ENCODE peak calls at places on chromosome 22, in six cellular contexts. Q, S, Z, C, T and U are unnamed samples.
A peak's percentile ranks its signal among the peaks of the same experiment; 100 is the strongest.

GRCh38 chr22:35072939-35073338 is 7.0 kb downstream of the ISX start:
- DNase-seq in S (no peak), Q (no peak), Z (no peak), T (no peak), C (no peak), U (peak; percentile 5)

GRCh38 chr22:29370556-29370955 is 17.8 kb downstream of the AP1B1 start:
- DNase-seq in Q (no peak), C (no peak), T (no peak), S (peak; percentile 60), Z (no peak), U (no peak)

GRCh38 chr22:20118572-20119020 is 1.6 kb upstream of the TRMT2A start:
- DNase-seq in T (no peak), C (no peak), S (peak; percentile 27), Q (no peak), Z (no peak), U (no peak)

GRCh38 chr22:19287889-19288288 is 3.6 kb downstream of the CLTCL1 start:
- DNase-seq in T (no peak), S (no peak), C (no peak), Z (no peak), Q (no peak), U (peak; percentile 82)

GRCh38 chr22:22092974-22093373 is 110.4 kb upstream of the TOP3B start:
- DNase-seq in Z (no peak), C (no peak), S (no peak), T (no peak), Q (no peak), U (no peak)

GRCh38 chr22:28813772-28814518 is 13.6 kb upstream of the XBP1 start:
- DNase-seq in S (no peak), Z (no peak), C (peak; percentile 43), T (peak; percentile 76), Q (no peak), U (no peak)

GRCh38 chr22:48021946-48022345 is 1259.5 kb downstream of the TBC1D22A start:
- DNase-seq in Z (no peak), S (peak; percentile 16), Q (no peak), T (no peak), C (no peak), U (no peak)

GRCh38 chr22:27581241-27581640 is 220.3 kb downstream of the MN1 start:
- DNase-seq in S (no peak), Z (no peak), Q (no peak), T (no peak), C (no peak), U (no peak)

GRCh38 chr22:36911887-36912661 is 1.4 kb upstream of the CSF2RB start:
- DNase-seq in S (no peak), C (no peak), Z (no peak), T (no peak), Q (no peak), U (no peak)

GRCh38 chr22:49052023-49052538 is 775.6 kb downstream of the BRD1 start:
- DNase-seq in Z (no peak), S (no peak), C (no peak), T (no peak), Q (peak; percentile 9), U (no peak)

GRCh38 chr22:24486501-24486921 is 8.6 kb upstream of the UPB1 start:
- DNase-seq in T (no peak), Z (no peak), S (no peak), Q (no peak), C (no peak), U (no peak)

GRCh38 chr22:49163960-49164690 is 663.5 kb downstream of the BRD1 start:
- DNase-seq in Q (no peak), S (no peak), C (no peak), Z (no peak), T (no peak), U (no peak)

GRCh38 chr22:48758905-48759875 is 1068.5 kb downstream of the BRD1 start:
- DNase-seq in T (peak; percentile 22), S (no peak), Z (peak; percentile 4), C (no peak), Q (no peak), U (no peak)

GRCh38 chr22:25402160-25402500 is 162.3 kb upstream of the GRK3 start:
- DNase-seq in C (no peak), Q (no peak), Z (no peak), T (no peak), S (no peak), U (no peak)

GRCh38 chr22:27597703-27598444 is 203.7 kb downstream of the MN1 start:
- DNase-seq in T (no peak), Q (no peak), C (no peak), Z (no peak), S (no peak), U (no peak)

GRCh38 chr22:18114495-18114894 is 3.9 kb downstream of the TUBA8 start:
- DNase-seq in S (no peak), Q (no peak), Z (no peak), C (no peak), T (no peak), U (no peak)

GRCh38 chr22:20579273-20580120 is 72.1 kb downstream of the MED15 start:
- DNase-seq in C (no peak), Z (no peak), Q (no peak), S (no peak), T (no peak), U (no peak)

GRCh38 chr22:17919276-17920144 is 104.9 kb downstream of the MICAL3 start:
- DNase-seq in Q (no peak), C (no peak), Z (no peak), T (no peak), S (no peak), U (no peak)

DNA sequence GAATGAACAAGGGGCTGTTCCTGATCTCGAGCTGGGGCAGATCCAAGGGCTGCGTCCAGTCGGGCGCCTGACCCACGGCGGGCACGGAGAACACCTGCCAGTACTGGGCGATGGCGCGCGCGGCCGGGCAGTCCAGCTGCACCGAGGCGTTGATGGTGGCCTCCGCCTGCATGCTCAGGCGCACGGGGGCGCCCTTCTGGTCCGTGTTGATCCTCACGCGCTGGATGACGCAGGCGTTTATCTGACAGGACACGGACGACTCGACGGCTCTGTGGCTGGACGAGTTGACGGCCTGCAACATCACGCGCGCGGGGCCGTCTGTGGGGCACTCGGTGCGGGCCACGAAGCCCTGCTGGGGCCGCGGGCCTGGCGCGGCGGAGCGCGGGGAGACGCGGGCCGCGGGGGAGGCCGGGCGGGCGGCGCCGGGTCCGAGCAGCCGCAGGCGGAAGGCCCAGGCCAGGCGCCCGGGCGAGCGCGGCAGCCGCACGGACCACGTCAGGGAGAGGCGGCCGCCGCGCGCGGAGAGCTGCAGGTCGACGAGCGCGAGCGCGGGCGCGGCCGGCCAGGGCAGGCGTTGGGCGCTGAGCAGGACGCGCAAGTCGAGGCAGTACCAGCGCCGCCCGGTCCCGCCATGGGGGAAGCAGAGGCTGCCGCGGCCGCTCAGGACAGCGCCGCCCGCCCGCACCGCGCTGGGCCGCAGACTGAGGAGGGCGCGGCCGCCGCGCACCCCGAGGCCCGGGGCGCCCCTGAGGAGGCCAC is 515 bp downstream of the PKDREJ start:
- DNase-seq in T (peak; percentile 74), Q (no peak), C (peak; percentile 71), S (peak; percentile 74), Z (peak; percentile 65), U (no peak)
- H3K4me3 ChIP-seq in T (peak overlapping the region; percentile 38), Q (no peak overlapping the region), C (no peak overlapping the region), S (no peak overlapping the region), Z (peak overlapping the region; percentile 20), U (no peak overlapping the region)

DNA sequence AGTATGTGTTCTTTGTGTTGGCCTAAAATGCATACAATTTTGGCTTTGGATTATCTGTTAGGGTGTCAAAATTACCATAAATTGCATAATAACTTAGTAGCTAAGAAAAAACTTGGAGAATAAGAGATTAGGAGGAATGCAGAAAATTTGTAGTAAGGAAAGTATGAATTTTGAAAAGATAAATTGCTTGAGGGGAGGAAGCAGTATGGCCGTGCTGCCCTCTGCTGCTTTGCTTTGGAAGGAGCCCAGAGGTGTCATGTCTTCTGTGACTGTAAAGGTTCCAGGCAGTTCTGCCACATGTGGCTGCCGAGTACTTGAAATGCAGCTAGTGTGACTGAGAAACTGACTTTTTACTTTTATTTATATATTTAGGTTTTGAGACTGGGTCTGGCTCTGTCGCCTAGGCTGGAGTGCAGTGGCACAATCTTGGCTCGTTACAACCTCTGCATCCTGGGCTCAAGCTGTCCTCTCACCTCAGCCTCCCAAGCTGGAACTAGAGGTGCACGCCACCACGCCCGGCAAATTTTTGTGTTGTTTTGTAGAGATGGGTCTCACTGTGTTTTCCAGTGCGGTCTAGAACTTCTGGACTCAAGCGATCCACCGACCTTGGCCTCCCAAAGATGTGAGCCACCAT is 1.8 kb downstream of the ADSL start:
- DNase-seq in Q (peak; percentile 50), T (no peak), C (peak; percentile 63), S (peak; percentile 56), Z (no peak), U (no peak)
- H3K36me3 ChIP-seq in Q (peaks cover 24% of the 10 kb centered on the region), T (peaks cover 12% of the 10 kb centered on the region), C (no peaks in the 10 kb centered on the region), S (peaks cover 8% of the 10 kb centered on the region), Z (no peaks in the 10 kb centered on the region), U (no peaks in the 10 kb centered on the region)

DNA sequence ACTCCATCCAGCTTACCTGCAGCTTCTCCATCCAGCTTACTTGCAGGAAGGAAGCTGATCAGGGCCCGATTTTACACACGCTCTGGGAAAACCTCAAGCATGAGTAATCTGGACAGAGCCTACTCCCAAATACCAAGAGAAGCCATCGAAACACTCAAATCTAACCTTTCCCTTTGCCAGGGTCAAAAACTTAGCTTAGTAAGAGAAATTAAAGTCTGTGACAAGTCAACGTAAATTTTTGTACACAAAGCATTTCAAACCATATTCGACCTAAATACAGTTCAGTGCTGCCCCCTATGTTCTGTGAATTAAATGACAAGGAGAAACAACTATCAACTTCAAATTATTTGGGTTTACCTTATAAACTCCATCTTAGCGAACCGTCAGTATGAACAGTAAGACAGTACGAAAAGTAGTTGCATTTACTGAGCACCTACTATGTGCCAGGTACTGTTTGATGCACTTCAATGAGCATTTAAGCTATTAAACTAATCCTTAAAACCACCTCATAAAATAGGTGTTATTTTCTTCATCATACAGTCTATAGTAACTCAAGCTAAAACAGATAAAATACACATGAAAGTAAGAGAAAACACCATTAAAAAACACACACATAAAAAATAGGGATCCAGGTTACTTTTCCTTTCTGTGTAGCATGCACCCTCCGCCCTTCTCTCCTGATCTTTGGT is 36.9 kb downstream of the ARFGAP3 start:
- DNase-seq in C (no peak), Q (no peak), S (peak; percentile 40), T (no peak), Z (no peak), U (no peak)
- TF ChIP-seq CTCF in C (peak; percentile 56), Q (no peak), S (peak; percentile 68), T (no peak), Z (peak; percentile 59), U (peak; percentile 48)

DNA sequence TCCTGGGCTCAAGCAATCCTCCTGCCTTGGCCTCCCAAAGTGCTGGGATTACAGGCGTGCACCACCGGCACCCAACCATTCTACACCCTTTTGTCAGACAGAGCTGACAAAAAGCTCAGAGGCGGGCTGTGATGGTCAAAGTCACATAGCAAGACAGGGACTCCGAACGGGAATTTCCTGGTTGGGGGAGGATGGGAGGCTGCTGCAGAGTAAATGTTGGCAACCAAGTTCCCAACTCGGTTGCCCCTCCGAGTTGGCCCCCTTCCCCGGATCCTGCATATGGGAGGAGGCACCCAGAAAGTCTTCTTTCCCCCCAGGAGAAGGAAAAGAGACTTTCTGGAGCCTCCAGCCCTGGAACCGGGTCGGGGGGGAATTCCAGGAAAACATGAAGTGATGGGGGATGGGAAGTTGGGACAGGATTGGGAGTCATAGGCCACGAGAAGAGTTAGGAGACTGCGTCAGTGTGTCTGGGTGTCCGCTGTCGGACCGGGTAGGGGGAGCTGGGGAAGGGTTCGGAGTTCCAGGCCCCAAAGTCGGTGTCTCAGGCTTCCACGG is 640 bp downstream of the SELENOM start:
- DNase-seq in C (no peak), Z (no peak), S (no peak), Q (no peak), T (no peak), U (no peak)
- H3K4me3 ChIP-seq in C (peak overlapping the region; percentile 71), Z (peak overlapping the region; percentile 84), S (peak overlapping the region; percentile 57), Q (peak overlapping the region; percentile 80), T (peak overlapping the region; percentile 69), U (peak overlapping the region; percentile 49)